ENCODE peak calls at places on chromosomes 2 and 18, in six cellular contexts. U, C, V, X, N and S are unnamed samples. For H3K4me1, the result is how much of the 10 kb centered on the place peaks cover.

GRCh38 chr2:185984670-185985069 is 246.1 kb downstream of the FSIP2 start:
- DNase-seq in U (peak), C (no peak), V (no peak), X (no peak), N (no peak), S (no peak)

GRCh38 chr2:239595711-239596110 is 194.9 kb upstream of the HDAC4 start:
- DNase-seq in U (no peak), C (peak), V (peak), X (no peak), N (no peak), S (no peak)

GRCh38 chr2:34652636-34653035 is 1053.5 kb upstream of the FAM98A start:
- DNase-seq in U (no peak), C (no peak), V (no peak), X (no peak), N (peak), S (peak)

GRCh38 chr2:108324531-108325256 is 36.0 kb downstream of the SULT1C2 start:
- DNase-seq in U (peak), C (no peak), V (no peak), X (no peak), N (no peak), S (no peak)

GRCh38 chr2:17752892-17753802 is 463 bp downstream of the SMC6 start:
- DNase-seq in U (peak), C (peak), V (peak), X (no peak), N (peak), S (peak)

GRCh38 chr2:238060096-238060541 is 682 bp upstream of the SCLY start:
- DNase-seq in U (no peak), C (no peak), V (no peak), X (no peak), N (no peak), S (no peak)

GRCh38 chr2:105763076-105763475 is 18.4 kb downstream of the NCK2 start:
- DNase-seq in U (no peak), C (no peak), V (no peak), X (no peak), N (no peak), S (no peak)

GRCh38 chr2:157420771-157421323 is 23.0 kb downstream of the CYTIP start:
- DNase-seq in U (peak), C (no peak), V (no peak), X (no peak), N (no peak), S (no peak)

GRCh38 chr2:148515170-148515569 is 129.4 kb upstream of the EPC2 start:
- DNase-seq in U (no peak), C (no peak), V (no peak), X (no peak), N (no peak), S (no peak)

GRCh38 chr2:88658890-88659881 is 31.9 kb upstream of the EIF2AK3 start:
- DNase-seq in U (no peak), C (no peak), V (no peak), X (no peak), N (no peak), S (peak)

GRCh38 chr2:127888772-127889171 is 3.0 kb upstream of the AMMECR1L start:
- DNase-seq in U (no peak), C (no peak), V (no peak), X (no peak), N (no peak), S (no peak)

GRCh38 chr2:5467506-5467905 is 224.7 kb upstream of the SOX11 start:
- DNase-seq in U (no peak), C (no peak), V (no peak), X (no peak), N (no peak), S (no peak)

GRCh38 chr2:129904532-129905446 is 74.7 kb upstream of the RAB6C start:
- DNase-seq in U (no peak), C (peak), V (no peak), X (no peak), N (no peak), S (no peak)

GRCh38 chr2:125656190-125656589 is 999.8 kb upstream of the GYPC start:
- DNase-seq in U (no peak), C (no peak), V (no peak), X (no peak), N (no peak), S (no peak)

GRCh38 chr2:2648094-2648493 is 317.0 kb upstream of the MYT1L start:
- DNase-seq in U (no peak), C (no peak), V (no peak), X (no peak), N (no peak), S (no peak)

GRCh38 chr2:27704342-27704876 is 40.7 kb downstream of the SLC4A1AP start:
- DNase-seq in U (no peak), C (no peak), V (no peak), X (no peak), N (no peak), S (no peak)

DNA sequence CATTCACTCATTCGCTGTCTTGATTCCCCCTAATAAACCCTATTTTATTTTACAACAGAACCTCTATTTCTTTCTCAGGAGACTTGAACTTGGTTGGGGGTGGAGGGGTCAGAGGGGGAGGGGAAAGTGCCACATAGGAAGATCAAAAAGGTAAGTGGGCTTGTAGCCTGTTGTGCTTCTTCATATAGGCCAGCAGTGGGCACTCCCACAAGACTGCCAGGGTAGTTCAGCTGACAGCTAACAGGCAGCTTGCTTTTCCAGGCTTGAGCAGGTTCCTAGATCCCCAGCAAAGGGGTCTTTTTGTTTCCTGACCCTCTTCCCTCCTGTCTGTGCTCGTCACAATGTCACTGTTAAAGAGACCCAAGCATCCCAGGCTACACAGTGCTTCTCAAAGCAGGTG is 829 bp upstream of the KIAA2012 start:
- DNase-seq in U (no peak), C (no peak), V (no peak), X (no peak), N (peak), S (no peak)
- TF ChIP-seq CTCF in U (peak), C (no peak), V (no peak), X (peak), N (peak), S (no peak)

DNA sequence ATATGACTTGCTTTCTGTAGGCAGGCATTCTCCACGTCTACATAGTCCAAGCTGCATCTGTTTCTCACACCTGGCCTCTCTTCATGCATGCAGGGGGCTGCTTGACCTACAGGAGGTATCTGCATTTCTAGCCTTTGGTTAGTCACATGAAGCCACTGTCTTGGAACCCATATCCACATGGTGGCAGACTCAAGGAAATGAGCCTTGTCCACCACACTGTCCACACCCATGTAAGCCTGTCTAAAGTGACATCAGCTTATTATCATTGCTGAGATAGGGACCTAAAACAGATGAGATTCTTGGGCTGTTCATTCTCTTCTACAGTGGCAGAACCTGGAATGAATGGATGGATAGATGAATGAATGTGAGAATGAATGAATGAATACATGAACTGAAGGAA is 160.4 kb downstream of the DOCK10 start:
- DNase-seq in U (no peak), C (no peak), V (no peak), X (no peak), N (no peak), S (no peak)
- H3K4me1 ChIP-seq in U (under half), C (under half), V (under half), X (under half), N (under half), S (under half)

DNA sequence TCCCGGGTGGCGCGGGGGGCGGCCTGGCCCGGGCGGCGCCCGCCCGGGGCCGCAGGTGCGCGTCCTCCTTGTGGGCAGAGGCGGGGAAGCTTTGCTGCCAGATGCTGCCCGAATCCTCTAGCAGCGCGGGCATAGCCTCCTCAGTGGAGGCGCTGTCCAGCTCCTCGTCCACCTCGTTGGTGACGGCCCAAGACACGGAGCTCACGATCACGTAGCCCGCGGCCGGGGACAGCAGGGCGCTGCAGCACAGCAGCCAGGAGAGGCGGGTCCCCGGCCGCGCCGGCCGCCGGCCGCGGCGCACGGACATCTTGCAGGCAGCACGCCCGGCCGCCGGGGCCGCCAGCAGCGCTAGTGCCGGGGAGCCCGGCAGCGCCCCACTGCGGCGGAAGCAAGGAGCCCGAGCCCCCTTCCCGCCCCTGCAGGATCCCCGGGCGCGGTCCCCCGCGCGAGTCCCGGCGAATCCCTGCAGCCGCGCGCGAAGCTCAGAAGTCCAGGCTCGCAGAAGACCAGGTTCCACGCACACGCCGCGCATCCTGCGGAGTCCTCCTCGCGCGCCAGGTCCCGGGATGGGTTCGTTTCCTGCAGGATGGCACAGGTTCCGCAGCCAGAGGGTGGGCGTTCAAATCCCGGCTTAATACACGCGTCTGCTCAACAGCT is at the start of gene CREG2:
- DNase-seq in U (peak), C (peak), V (peak), X (peak), N (peak), S (peak)
- TF ChIP-seq CTCF in U (peak), C (no peak), V (peak), X (peak), N (peak), S (peak)

GRCh38 chr2:43462866-43463641 is 132.8 kb downstream of the THADA start:
- DNase-seq in U (no peak), C (peak), V (no peak), X (no peak), N (no peak), S (peak)
- H3K4me1 ChIP-seq in U (half or more), C (half or more), V (half or more), X (half or more), N (under half), S (under half)

GRCh38 chr2:53265900-53266299 is 501.7 kb upstream of the CHAC2 start:
- DNase-seq in U (no peak), C (no peak), V (no peak), X (no peak), N (no peak), S (no peak)

GRCh38 chr2:53268626-53269025 is 499.0 kb upstream of the CHAC2 start:
- DNase-seq in U (peak), C (no peak), V (no peak), X (no peak), N (no peak), S (no peak)

DNA sequence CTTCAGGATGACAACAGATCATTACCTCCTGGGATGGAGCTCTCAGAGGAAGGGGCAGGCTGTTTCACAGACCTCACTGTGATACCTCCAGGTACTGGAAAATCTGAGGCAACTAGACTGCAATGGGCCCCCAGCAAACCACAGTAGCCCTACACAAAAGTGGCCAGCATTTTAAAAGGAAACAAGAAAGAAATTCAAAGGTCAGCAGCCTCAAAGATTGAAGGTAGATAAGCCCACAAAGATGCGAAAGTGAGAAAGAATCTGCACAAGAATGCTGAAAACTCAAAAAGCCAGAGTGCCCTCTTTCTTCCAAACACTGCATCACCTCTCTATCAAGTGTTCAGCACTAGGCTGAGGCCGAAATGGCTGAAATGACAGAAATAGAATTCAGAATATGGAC is 499.5 kb upstream of the CHAC2 start:
- DNase-seq in U (no peak), C (no peak), V (no peak), X (no peak), N (no peak), S (no peak)
- TF ChIP-seq CTCF in U (no peak), C (no peak), V (no peak), X (no peak), N (no peak), S (peak)

GRCh38 chr2:230664128-230664527 is 48.5 kb upstream of the CAB39 start:
- DNase-seq in U (no peak), C (no peak), V (no peak), X (no peak), N (no peak), S (no peak)

GRCh38 chr2:230660294-230661060 is 52.2 kb upstream of the CAB39 start:
- DNase-seq in U (no peak), C (peak), V (peak), X (no peak), N (no peak), S (no peak)

GRCh38 chr2:230658877-230659652 is 53.6 kb upstream of the CAB39 start:
- DNase-seq in U (no peak), C (no peak), V (no peak), X (no peak), N (no peak), S (no peak)

GRCh38 chr2:230658577-230658876 is 54.1 kb upstream of the CAB39 start:
- DNase-seq in U (no peak), C (no peak), V (no peak), X (no peak), N (no peak), S (no peak)

DNA sequence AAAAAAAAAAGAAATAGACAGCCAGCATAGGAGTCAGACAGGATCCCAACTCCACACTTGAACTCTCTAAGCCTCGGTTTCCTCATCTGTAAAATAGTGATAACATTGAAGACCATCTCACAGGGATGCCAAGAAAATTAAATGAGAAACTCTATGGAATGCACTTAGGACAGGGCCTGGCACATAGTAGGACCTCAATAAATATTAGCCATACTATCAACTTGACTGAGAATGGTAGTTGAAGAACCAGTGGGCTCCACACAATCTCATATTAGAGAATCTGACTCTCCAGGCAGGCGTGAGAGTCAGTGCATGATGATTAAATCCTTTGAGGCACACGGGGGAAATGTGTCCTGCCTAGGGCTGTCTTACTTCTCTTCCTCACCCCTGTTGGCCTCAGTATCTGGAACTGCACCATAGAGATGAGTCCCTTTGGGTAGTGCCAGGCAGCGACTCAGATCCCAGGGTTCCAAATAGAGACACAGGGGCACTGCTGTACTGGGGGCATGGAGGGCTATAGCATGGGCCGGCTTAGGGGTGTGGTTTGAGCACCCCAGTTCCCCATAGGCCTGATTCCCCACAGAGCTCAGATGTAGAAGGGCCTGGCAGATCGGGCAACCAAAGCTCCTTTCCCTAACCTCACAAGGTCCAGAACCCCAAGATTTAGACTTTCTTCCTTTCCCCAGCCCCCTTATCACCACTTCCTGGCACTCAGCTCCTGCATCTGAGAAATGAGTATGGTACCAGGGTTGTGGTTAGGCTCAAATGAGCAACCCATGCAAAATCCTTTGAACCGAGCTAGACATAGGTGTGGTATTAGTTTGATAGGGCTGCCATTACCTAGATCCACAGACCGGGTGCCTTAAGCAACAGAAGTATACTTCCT is 51.3 kb upstream of the CAB39 start:
- DNase-seq in U (no peak), C (no peak), V (no peak), X (no peak), N (no peak), S (no peak)
- H3K4me1 ChIP-seq in U (under half), C (under half), V (half or more), X (under half), N (under half), S (under half)

GRCh38 chr18:23920054-23920453 is 94.5 kb upstream of the TTC39C start:
- DNase-seq in U (peak), C (no peak), V (no peak), X (no peak), N (no peak), S (no peak)

GRCh38 chr18:23916338-23916737 is 98.2 kb upstream of the TTC39C start:
- DNase-seq in U (no peak), C (no peak), V (no peak), X (no peak), N (no peak), S (no peak)

GRCh38 chr18:23922939-23923338 is 91.6 kb upstream of the TTC39C start:
- DNase-seq in U (no peak), C (no peak), V (no peak), X (no peak), N (no peak), S (no peak)

GRCh38 chr18:23921716-23922285 is 92.8 kb upstream of the TTC39C start:
- DNase-seq in U (no peak), C (no peak), V (no peak), X (no peak), N (no peak), S (no peak)

DNA sequence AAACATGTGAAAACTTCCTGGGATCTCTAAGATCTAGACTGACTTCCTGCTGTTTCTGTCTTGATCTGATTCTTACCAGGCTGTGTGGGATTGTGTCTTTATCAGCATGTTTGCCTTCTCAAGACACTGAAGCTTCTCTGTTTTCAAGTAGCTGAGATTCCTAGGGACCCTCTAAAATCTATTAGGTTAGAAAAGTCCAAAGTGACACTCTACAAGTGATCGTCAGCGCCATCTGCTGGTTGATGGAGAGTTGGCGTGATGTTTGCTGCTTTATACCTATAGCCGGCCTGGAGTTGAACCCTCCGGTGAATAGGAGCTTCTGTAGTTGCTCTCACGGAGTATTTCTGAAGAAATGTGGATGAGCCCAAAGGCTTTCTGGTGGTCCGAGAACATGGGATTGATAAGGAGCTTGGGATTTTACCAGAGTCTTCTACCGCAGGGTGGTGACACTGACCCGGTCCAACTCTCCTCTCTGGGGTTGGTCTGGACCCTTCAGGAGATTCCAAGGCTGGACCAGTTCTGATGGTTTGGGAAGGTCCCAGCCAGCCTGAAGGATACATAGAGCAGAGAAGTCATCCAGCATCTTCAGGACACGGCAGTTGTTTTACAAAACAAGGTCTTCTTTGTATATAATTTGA is 96.0 kb upstream of the TTC39C start:
- DNase-seq in U (no peak), C (peak), V (peak), X (peak), N (peak), S (peak)
- TF ChIP-seq CTCF in U (peak), C (no peak), V (peak), X (peak), N (peak), S (peak)

DNA sequence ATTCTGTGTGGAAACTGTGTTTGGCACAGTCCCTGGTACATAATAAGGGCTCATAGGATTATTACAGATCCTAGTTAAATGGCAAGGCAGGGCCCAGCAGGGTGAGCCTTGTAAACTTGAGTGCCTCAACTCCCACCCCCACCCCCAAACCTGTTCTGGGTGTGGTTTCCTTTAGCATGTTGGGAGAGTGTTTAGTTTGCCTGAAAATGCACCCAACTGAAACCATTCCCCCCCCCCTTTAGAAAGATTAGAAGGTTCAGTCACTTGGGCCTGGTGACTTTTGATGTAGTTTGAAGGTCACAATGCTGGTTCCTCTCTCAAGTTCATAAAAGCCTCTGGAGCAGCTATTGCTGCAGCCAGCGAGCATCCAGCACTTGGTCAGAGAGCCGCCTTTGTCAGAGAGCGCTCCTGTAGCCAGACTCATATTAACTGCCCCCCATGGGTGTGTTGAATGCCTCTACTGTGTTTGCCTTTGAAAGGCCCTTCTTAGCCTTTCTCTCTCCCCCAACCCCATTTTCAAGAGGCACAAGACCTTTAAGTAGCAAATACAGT is 113.7 kb downstream of the SPTBN1 start:
- DNase-seq in U (no peak), C (peak), V (no peak), X (no peak), N (no peak), S (no peak)
- H3K4me1 ChIP-seq in U (half or more), C (half or more), V (half or more), X (under half), N (half or more), S (half or more)